ENCODE peak calls at places on chromosome 2, in ten cellular contexts. N is ovary; M is right atrium auricular region; C is CD4-positive, alpha-beta memory T cell; V is fibroblast of lung; P is sigmoid colon; U is esophagus squamous epithelium; L is CD8-positive, alpha-beta T cell; D is CD8-positive, alpha-beta memory T cell; E is naive thymus-derived CD4-positive, alpha-beta T cell. H is an unnamed sample. For H3K9me3 and H3K4me1, the result is how much of the 10 kb centered on the place peaks cover.

GRCh38 chr2:119264781-119265692 is 41.4 kb downstream of the STEAP3 start:
- DNase-seq in N (no peak), L (no peak), V (peak), P (no peak), D (no peak), M (no peak), C (peak), E (peak), U (no peak), H (no peak)

GRCh38 chr2:66121946-66122345 is 313.0 kb upstream of the MEIS1 start:
- DNase-seq in M (no peak), U (no peak), D (no peak), P (no peak), C (no peak), N (no peak), V (no peak), L (no peak), E (no peak), H (no peak)

GRCh38 chr2:98380203-98380535 is 33.9 kb downstream of the CNGA3 start:
- DNase-seq in L (no peak), E (no peak), D (no peak), V (no peak), P (no peak), M (no peak), N (no peak), U (no peak), C (no peak), H (no peak)

GRCh38 chr2:128134573-128134972 is 43.6 kb downstream of the UGGT1 start:
- DNase-seq in U (no peak), L (no peak), E (no peak), V (peak), D (no peak), C (no peak), P (no peak), N (no peak), M (no peak), H (no peak)

GRCh38 chr2:111184725-111185495 is 64.2 kb downstream of the BCL2L11 start:
- DNase-seq in N (no peak), E (no peak), M (no peak), C (no peak), P (no peak), D (no peak), V (no peak), L (no peak), U (no peak), H (no peak)

GRCh38 chr2:166565501-166565900 is 71.5 kb upstream of the SCN7A start:
- DNase-seq in M (no peak), E (no peak), L (no peak), C (no peak), P (no peak), D (no peak), V (no peak), N (no peak), U (no peak), H (no peak)

GRCh38 chr2:51103205-51103604 is 71.3 kb upstream of the NRXN1 start:
- DNase-seq in M (no peak), P (peak), L (no peak), N (no peak), D (no peak), U (no peak), V (peak), C (no peak), E (no peak), H (no peak)

GRCh38 chr2:213089438-213089837 is 62.0 kb downstream of the IKZF2 start:
- DNase-seq in D (no peak), V (peak), M (no peak), N (no peak), E (no peak), P (no peak), L (no peak), U (no peak), C (no peak), H (no peak)

GRCh38 chr2:30422437-30422805 is 24.6 kb upstream of the LCLAT1 start:
- DNase-seq in E (peak), P (no peak), U (no peak), M (no peak), C (peak), N (no peak), L (peak), D (peak), V (peak), H (peak)

GRCh38 chr2:172931256-172931894 is 144.3 kb upstream of the MAP3K20 start:
- DNase-seq in V (peak), L (no peak), C (no peak), D (no peak), E (peak), N (no peak), U (no peak), P (no peak), M (no peak), H (no peak)

GRCh38 chr2:47639469-47639868 is 143.5 kb upstream of the MSH6 start:
- DNase-seq in N (no peak), D (no peak), P (no peak), V (no peak), U (no peak), E (no peak), M (no peak), L (no peak), C (no peak), H (no peak)

GRCh38 chr2:219769044-219770030 is 141.9 kb downstream of the SLC4A3 start:
- DNase-seq in U (no peak), P (no peak), D (no peak), C (no peak), M (no peak), V (peak), L (no peak), E (no peak), N (peak), H (no peak)

GRCh38 chr2:112836695-112837117 is at the start of gene IL1B:
- DNase-seq in D (no peak), N (no peak), M (no peak), U (no peak), E (no peak), V (peak), C (no peak), P (no peak), L (no peak), H (no peak)

GRCh38 chr2:193539188-193539587 is 1344.5 kb upstream of the TMEFF2 start:
- DNase-seq in E (no peak), N (no peak), C (no peak), D (no peak), V (no peak), M (no peak), P (no peak), U (no peak), L (no peak), H (no peak)

GRCh38 chr2:222907790-222908431 is 47.1 kb downstream of the ACSL3 start:
- DNase-seq in U (no peak), D (no peak), L (no peak), M (no peak), N (no peak), P (no peak), C (no peak), V (peak), E (no peak), H (no peak)

GRCh38 chr2:2184549-2185249 is 146.4 kb downstream of the MYT1L start:
- DNase-seq in C (no peak), M (no peak), E (no peak), U (no peak), D (no peak), P (no peak), V (no peak), N (no peak), L (no peak), H (no peak)

GRCh38 chr2:29139152-29139551 is 23.9 kb downstream of the CLIP4 start:
- DNase-seq in P (no peak), V (peak), C (no peak), D (no peak), L (no peak), E (no peak), U (no peak), M (no peak), N (no peak), H (no peak)

GRCh38 chr2:113370478-113371091 is 66.9 kb upstream of the ZNG1B start:
- DNase-seq in U (no peak), C (peak), N (peak), D (peak), L (peak), V (peak), E (peak), M (peak), P (peak), H (peak)

GRCh38 chr2:88687384-88687783 is 4.1 kb upstream of the RPIA start:
- DNase-seq in P (no peak), L (no peak), V (no peak), E (no peak), M (no peak), D (no peak), N (no peak), U (no peak), C (no peak), H (no peak)

GRCh38 chr2:88680916-88681315 is 10.6 kb upstream of the RPIA start:
- DNase-seq in V (no peak), C (no peak), D (no peak), P (no peak), U (no peak), N (no peak), M (no peak), L (no peak), E (no peak), H (no peak)

GRCh38 chr2:88686320-88686719 is 5.2 kb upstream of the RPIA start:
- DNase-seq in C (no peak), V (no peak), M (no peak), U (no peak), N (no peak), E (no peak), D (no peak), L (no peak), P (no peak), H (no peak)

GRCh38 chr2:88683160-88684021 is 8.1 kb upstream of the RPIA start:
- DNase-seq in U (no peak), D (no peak), C (no peak), V (no peak), P (no peak), E (no peak), N (no peak), L (no peak), M (no peak), H (no peak)

DNA sequence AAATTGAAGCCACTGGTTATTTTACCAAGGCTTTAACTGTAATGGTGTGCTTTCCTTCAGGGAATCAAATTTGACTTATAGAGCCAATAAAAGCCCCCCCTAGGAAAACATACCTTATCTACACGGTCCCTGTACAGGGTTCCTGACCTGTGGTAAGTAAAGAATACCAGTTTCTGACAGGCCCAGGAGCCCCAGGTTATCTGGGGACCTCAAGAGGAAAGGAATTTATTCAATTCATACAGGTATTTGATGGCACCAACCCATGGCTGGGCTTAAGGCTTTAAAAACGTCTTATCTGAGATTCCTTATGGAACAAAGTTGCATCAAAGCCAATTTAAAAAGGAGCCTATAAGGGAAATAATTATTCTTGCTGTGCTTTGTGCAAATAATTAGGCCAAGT is 7.0 kb upstream of the RPIA start:
- DNase-seq in D (no peak), V (no peak), C (no peak), U (no peak), E (no peak), N (no peak), M (no peak), L (no peak), P (no peak), H (no peak)
- H3K27ac ChIP-seq in D (no peak), V (no peak), C (no peak), U (no peak), E (no peak), N (no peak), M (no peak), L (no peak), P (no peak), H (no peak)

GRCh38 chr2:237651761-237652160 is 24.4 kb downstream of the LRRFIP1 start:
- DNase-seq in M (no peak), E (no peak), P (no peak), L (no peak), V (no peak), U (no peak), D (no peak), C (no peak), N (no peak), H (no peak)
- H3K9me3 ChIP-seq in M (under half), E (under half), P (under half), L (under half), V (under half), U (under half), D (under half), C (under half), N (under half), H (under half)

GRCh38 chr2:74844752-74845151 is 10.8 kb downstream of the HK2 start:
- DNase-seq in U (no peak), C (no peak), N (no peak), D (no peak), M (no peak), E (no peak), V (no peak), L (no peak), P (no peak), H (no peak)
- H3K4me1 ChIP-seq in U (half or more), C (half or more), N (half or more), D (half or more), M (under half), E (half or more), V (under half), L (half or more), P (under half), H (half or more)

DNA sequence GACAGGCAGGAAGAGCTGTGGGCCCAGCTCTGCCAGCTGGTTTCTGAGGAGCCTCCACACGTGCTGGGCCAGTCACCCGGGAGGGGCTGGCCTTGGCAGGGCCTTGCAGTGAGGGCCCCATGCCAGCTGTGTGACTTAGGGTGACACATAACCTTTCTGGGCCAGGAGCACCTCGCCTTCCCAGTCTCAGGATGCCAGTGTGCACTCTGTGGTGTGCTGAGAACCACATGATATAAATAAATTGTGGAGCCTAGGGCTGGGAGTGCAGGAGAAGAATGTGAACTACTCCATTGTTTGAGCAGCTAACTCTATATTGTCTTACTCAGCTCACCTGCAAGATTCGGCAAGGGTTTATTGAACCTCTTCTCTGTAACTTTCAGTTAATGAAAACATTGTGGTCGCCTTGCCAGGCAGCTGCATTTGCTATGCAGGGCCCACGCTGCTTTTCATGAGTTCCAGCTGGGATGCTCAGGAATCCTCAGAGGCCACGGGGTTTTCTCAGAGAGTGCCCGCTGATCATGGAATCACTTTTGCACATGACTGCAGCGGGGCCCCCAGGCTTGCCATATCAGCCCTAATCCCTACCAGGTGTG is 222.3 kb downstream of the SH3RF3 start:
- DNase-seq in U (no peak), E (no peak), L (no peak), N (no peak), V (peak), C (no peak), D (no peak), P (peak), M (peak), H (no peak)
- H3K27ac ChIP-seq in U (no peak), E (no peak), L (no peak), N (no peak), V (peak), C (no peak), D (no peak), P (peak), M (no peak), H (no peak)

DNA sequence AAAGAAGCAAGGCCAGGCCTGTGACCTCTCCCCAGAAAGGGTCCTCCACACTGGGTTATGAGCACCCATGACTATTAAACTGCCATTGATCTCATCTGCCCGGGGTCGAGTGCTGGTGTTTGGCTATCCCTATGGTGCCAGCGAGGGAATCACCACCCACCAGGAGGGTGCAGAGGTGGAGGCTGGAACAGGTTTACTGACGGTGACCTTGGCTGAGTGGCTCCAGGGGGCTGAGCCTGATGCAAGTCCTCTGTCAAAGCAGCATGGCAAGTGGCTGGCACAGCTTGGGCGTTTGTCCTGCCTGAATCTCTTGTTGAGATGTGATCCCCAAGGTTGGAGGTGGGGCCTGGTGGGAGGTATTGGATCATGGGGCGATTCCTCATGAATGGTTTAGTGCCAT is 196.4 kb upstream of the HDAC4 start:
- DNase-seq in U (no peak), P (peak), C (no peak), E (no peak), M (no peak), V (no peak), D (no peak), L (no peak), N (no peak), H (no peak)
- H3K9me3 ChIP-seq in U (under half), P (under half), C (under half), E (under half), M (under half), V (under half), D (under half), L (under half), N (under half), H (under half)

DNA sequence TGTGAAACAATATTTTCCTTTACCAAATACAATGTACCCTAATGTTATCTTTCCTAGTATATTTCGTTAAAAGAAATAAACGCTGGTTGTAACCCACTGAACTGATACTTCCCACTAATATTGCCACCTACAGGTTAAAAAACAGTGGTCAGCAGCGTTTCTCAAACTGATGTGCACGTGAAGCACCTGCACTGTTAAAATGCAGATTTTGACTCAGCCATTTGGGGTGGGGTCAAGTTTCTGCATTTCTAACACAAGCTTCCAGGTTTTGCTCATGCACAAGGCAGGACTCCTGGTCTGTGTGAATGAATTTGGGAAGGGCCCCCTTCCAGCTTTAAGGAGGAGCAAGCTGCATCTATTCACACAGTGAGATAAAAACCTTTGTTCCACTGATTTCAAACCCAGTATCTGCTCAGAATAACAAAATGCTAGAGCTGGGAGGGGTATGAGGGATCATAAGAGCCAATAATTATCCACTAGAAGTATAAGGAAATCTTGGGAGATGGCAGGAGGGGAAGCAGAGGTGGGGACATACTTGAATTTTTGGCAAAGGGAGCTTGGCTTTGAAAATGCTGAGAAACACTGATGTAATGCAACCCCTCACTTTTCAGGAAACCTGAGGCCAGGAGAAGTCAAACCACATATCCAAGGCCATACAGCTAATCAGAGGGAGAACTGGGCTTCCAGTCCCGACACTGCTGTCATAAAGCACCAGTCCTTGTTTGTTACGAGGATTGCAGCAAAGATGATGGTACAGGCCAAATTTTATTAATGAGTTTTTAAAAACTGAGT is 116.2 kb downstream of the RBMS1 start:
- DNase-seq in V (peak), N (no peak), C (no peak), E (no peak), P (no peak), U (no peak), M (no peak), L (no peak), D (no peak), H (no peak)
- H3K4me1 ChIP-seq in V (under half), N (under half), C (half or more), E (half or more), P (half or more), U (half or more), M (under half), L (half or more), D (half or more), H (under half)

GRCh38 chr2:68762112-68762511 is 27.5 kb downstream of the ARHGAP25 start:
- DNase-seq in P (no peak), M (no peak), U (no peak), V (no peak), N (no peak), D (no peak), C (no peak), L (no peak), E (no peak), H (no peak)
- H3K27ac ChIP-seq in P (no peak), M (no peak), U (no peak), V (no peak), N (no peak), D (no peak), C (peak), L (peak), E (peak), H (peak)

GRCh38 chr2:78056976-78057375 is 534.8 kb upstream of the LRRTM4 start:
- DNase-seq in L (no peak), P (no peak), E (no peak), V (no peak), N (no peak), D (no peak), M (no peak), C (no peak), U (no peak), H (no peak)

DNA sequence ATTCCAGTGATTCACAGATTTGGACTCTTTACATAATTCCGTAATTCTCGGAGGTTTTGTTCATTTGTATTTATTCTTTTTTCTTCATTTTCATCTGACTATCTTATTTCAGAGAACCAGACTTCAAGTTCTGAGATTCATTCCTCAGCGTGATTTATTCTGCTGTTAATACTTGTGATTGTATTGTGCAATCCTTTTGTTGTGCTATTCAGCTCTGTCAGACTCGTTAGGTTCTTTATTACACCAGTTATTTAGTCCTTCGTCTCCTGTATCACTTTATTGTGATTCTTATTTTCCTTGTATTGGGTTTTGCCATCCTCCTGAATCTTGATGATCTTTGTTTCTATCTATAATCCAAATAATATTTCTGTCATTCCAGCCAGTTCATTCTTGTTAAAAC is 529.3 kb upstream of the LRRTM4 start:
- DNase-seq in U (no peak), D (no peak), L (no peak), N (no peak), V (no peak), M (no peak), C (no peak), E (no peak), P (no peak), H (no peak)
- H3K9me3 ChIP-seq in U (under half), D (under half), L (under half), N (under half), V (under half), M (under half), C (under half), E (under half), P (under half), H (under half)

GRCh38 chr2:239477606-239478005 is 76.8 kb upstream of the HDAC4 start:
- DNase-seq in U (no peak), C (no peak), P (no peak), N (no peak), V (no peak), M (no peak), D (no peak), L (no peak), E (no peak), H (no peak)
- H3K4me1 ChIP-seq in U (under half), C (under half), P (under half), N (under half), V (under half), M (under half), D (under half), L (under half), E (under half), H (under half)

DNA sequence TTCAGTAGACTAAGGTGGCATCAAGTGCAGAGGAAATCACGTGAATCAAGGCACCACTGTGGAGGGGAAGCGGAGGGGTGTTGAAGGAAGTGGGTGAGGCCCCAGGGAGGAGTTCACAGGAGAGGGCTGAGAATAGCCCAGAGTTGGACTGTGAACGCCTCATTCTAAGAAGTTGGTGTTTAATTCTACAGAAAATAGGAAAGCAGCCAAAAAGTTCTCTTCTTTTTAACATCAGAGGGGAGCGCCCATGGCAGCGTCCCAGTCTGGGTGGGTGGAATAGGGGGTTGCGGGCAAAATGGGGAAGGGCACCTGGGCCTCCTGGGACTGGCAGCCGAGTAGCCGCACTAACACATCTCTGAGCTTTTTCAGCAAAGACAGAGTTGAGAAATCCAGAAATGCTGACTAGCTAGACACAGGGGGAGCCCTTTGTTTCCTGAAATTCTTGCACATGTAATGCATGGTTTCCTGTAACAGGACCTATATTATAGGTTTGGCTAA is 96.9 kb downstream of the NEB start:
- DNase-seq in L (peak), V (no peak), C (peak), P (no peak), U (no peak), M (no peak), D (peak), E (peak), N (no peak), H (peak)
- H3K27ac ChIP-seq in L (peak), V (no peak), C (peak), P (no peak), U (no peak), M (no peak), D (peak), E (peak), N (no peak), H (peak)